ENCODE peak calls at places on chromosomes 11 and 22, in four cellular contexts. M is adrenal gland, A is transverse colon, D is NB4. O is an unnamed sample.
A peak's percentile ranks its signal among the peaks of the same experiment; 100 is the strongest.

GRCh38 chr11:534592-535518 is 521 bp downstream of the HRAS start:
- DNase-seq in M (no peak), A (no peak), D (peak; percentile 42), O (no peak)

GRCh38 chr11:111410951-111411350 is 31.9 kb upstream of the POU2AF1 start:
- DNase-seq in M (no peak), A (no peak), D (no peak), O (no peak)

GRCh38 chr11:12354750-12355545 is 22.4 kb upstream of the PARVA start:
- DNase-seq in M (no peak), A (peak; percentile 24), D (no peak), O (no peak)

GRCh38 chr11:81772161-81772560 is 961.5 kb downstream of the FAM181B start:
- DNase-seq in M (no peak), A (no peak), D (no peak), O (no peak)

GRCh38 chr22:22396741-22397291 is 111.7 kb downstream of the ZNF280B start:
- DNase-seq in M (no peak), A (no peak), D (no peak), O (no peak)

GRCh38 chr11:73414977-73415492 is 38.8 kb downstream of the RELT start:
- DNase-seq in M (no peak), A (no peak), D (peak; percentile 44), O (no peak)

GRCh38 chr11:129698212-129698611 is 117.4 kb upstream of the TMEM45B start:
- DNase-seq in M (no peak), A (no peak), D (peak; percentile 54), O (no peak)

GRCh38 chr11:107743161-107743560 is 31.3 kb upstream of the SLN start:
- DNase-seq in M (no peak), A (no peak), D (no peak), O (no peak)

GRCh38 chr11:68436162-68436888 is 24.2 kb upstream of the PPP6R3 start:
- DNase-seq in M (no peak), A (no peak), D (no peak), O (no peak)

GRCh38 chr11:18720811-18721575 is 5.0 kb downstream of the IGSF22 start:
- DNase-seq in M (peak; percentile 88), A (peak; percentile 87), D (no peak), O (peak; percentile 71)

GRCh38 chr22:24725736-24726135 is 48.8 kb downstream of the PIWIL3 start:
- DNase-seq in M (no peak), A (no peak), D (no peak), O (no peak)

GRCh38 chr11:103109818-103110388 is 677 bp downstream of the DYNC2H1 start:
- DNase-seq in M (no peak), A (no peak), D (no peak), O (no peak)

GRCh38 chr11:47340010-47340409 is 12.5 kb downstream of the MYBPC3 start:
- DNase-seq in M (no peak), A (no peak), D (no peak), O (no peak)

GRCh38 chr11:42812408-42812807 is 499.4 kb upstream of the API5 start:
- DNase-seq in M (no peak), A (no peak), D (no peak), O (no peak)

GRCh38 chr22:48955351-48956311 is 872.0 kb downstream of the BRD1 start:
- DNase-seq in M (peak; percentile 15), A (peak; percentile 4), D (no peak), O (no peak)

GRCh38 chr11:12224537-12224893 is 114.1 kb downstream of the MICAL2 start:
- DNase-seq in M (peak; percentile 85), A (peak; percentile 76), D (peak; percentile 98), O (peak; percentile 93)

GRCh38 chr11:102763440-102763839 is 17.0 kb downstream of the MMP10 start:
- DNase-seq in M (no peak), A (no peak), D (no peak), O (no peak)

GRCh38 chr22:47030143-47030641 is 267.7 kb downstream of the TBC1D22A start:
- DNase-seq in M (no peak), A (no peak), D (no peak), O (no peak)

GRCh38 chr11:92838655-92839334 is 130.7 kb upstream of the MTNR1B start:
- DNase-seq in M (no peak), A (no peak), D (no peak), O (no peak)

GRCh38 chr22:42643632-42644421 is 3.4 kb upstream of the ATP5MGL start:
- DNase-seq in M (no peak), A (no peak), D (no peak), O (no peak)

GRCh38 chr22:40308999-40309578 is 37.2 kb upstream of the ADSL start:
- DNase-seq in M (no peak), A (no peak), D (no peak), O (no peak)

GRCh38 chr22:38040953-38041759 is 16.0 kb upstream of the PICK1 start:
- DNase-seq in M (no peak), A (no peak), D (no peak), O (peak; percentile 48)

GRCh38 chr11:27807594-27807993 is 107.3 kb upstream of the BDNF start:
- DNase-seq in M (no peak), A (no peak), D (no peak), O (no peak)

GRCh38 chr11:130448416-130449068 is at the start of gene ADAMTS15:
- DNase-seq in M (peak; percentile 78), A (peak; percentile 75), D (peak; percentile 98), O (peak; percentile 58)

GRCh38 chr11:110076388-110076965 is 16.7 kb upstream of the ZC3H12C start:
- DNase-seq in M (no peak), A (peak; percentile 68), D (no peak), O (no peak)

GRCh38 chr11:13691296-13691899 is 22.9 kb downstream of the FAR1 start:
- DNase-seq in M (no peak), A (no peak), D (no peak), O (no peak)

GRCh38 chr11:131246589-131247164 is 123.7 kb upstream of the NTM start:
- DNase-seq in M (no peak), A (peak; percentile 50), D (peak; percentile 41), O (no peak)

GRCh38 chr11:112281776-112282175 is 21.1 kb upstream of the PLET1 start:
- DNase-seq in M (no peak), A (peak; percentile 42), D (no peak), O (no peak)

GRCh38 chr11:10796191-10796590 is 12.5 kb downstream of the EIF4G2 start:
- DNase-seq in M (no peak), A (no peak), D (no peak), O (no peak)

GRCh38 chr11:31825453-31826391 is 14.6 kb upstream of the PAX6 start:
- DNase-seq in M (no peak), A (no peak), D (no peak), O (no peak)

GRCh38 chr11:128929468-128929867 is 13.2 kb downstream of the TP53AIP1 start:
- DNase-seq in M (no peak), A (no peak), D (no peak), O (no peak)

GRCh38 chr11:129412501-129412900 is 36.9 kb downstream of the BARX2 start:
- DNase-seq in M (no peak), A (peak; percentile 36), D (no peak), O (no peak)

GRCh38 chr11:100942016-100942415 is 187.6 kb downstream of the PGR start:
- DNase-seq in M (peak; percentile 90), A (peak; percentile 11), D (no peak), O (no peak)

GRCh38 chr22:27779650-27780049 is 21.9 kb downstream of the MN1 start:
- DNase-seq in M (no peak), A (no peak), D (no peak), O (no peak)

GRCh38 chr11:624705-625635 is at the start of gene CDHR5:
- DNase-seq in M (no peak), A (peak; percentile 83), D (no peak), O (no peak)

GRCh38 chr11:94638278-94638901 is 71.2 kb downstream of the PIWIL4 start:
- DNase-seq in M (no peak), A (no peak), D (peak; percentile 55), O (no peak)

GRCh38 chr22:21687685-21688259 is 22.0 kb downstream of the PPIL2 start:
- DNase-seq in M (no peak), A (no peak), D (no peak), O (no peak)

GRCh38 chr11:10155793-10156490 is 138.1 kb downstream of the SBF2 start:
- DNase-seq in M (no peak), A (no peak), D (no peak), O (no peak)

GRCh38 chr11:64245401-64245796 is 1.3 kb downstream of the PPP1R14B start:
- DNase-seq in M (peak; percentile 84), A (peak; percentile 70), D (no peak), O (no peak)

GRCh38 chr11:64248578-64248977 is 1.8 kb upstream of the PPP1R14B start:
- DNase-seq in M (no peak), A (peak; percentile 11), D (no peak), O (no peak)

GRCh38 chr11:64247729-64248531 is 1.2 kb upstream of the PPP1R14B start:
- DNase-seq in M (no peak), A (peak; percentile 29), D (no peak), O (no peak)

GRCh38 chr11:64245797-64246623 is 733 bp downstream of the PPP1R14B start:
- DNase-seq in M (peak; percentile 89), A (peak; percentile 77), D (peak; percentile 92), O (no peak)

DNA sequence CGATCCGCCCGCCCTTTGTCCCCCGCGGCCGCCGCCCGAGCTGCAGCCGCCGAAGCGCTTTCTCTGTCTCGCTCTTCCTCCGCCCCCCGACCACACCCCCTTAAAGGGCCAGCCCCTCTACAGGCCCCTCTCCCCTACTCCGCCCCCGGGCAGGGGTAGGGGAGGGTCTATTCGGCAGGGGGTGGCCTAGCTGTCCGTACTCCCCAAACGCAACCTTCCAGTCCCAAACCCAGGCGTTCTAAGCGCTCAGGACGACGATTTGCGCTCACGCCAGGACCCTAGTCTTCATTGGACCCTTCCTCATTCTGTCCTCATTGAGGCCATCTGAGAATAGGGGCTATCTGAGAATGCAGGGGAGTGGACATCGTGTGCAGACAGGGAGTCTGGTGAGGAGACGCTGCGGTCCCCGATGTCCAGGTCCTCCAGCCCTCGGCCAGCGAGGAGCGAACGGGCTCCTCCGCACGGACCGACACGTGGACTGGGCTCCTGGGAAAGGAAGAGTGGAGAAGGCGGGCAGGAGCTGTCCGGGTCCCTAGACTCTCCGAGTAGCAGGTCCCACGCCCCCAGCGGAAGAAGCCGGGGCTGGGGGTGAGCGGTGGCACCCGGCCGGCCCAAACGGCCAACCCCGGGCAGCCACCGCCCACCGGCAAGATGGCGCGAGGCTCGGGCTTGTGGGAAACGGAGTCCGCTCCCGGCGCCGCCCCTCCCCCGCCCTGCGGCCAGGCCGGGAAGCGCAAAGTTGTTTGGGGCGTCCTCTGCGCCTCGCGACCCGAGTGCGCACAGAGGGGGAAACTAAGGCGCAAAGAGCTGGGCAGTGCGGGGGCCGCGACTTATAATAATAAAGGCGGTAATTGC is at the start of gene PPP1R14B:
- DNase-seq in M (peak; percentile 91), A (peak; percentile 92), D (peak; percentile 93), O (no peak)
- TF ChIP-seq POLR2A in M (no peak), A (peak; percentile 54), D (peak; percentile 50), O (no peak)

GRCh38 chr11:35126000-35126878 is 12.7 kb upstream of the CD44 start:
- DNase-seq in M (no peak), A (no peak), D (no peak), O (no peak)
- TF ChIP-seq POLR2A in M (no peak), A (no peak), D (no peak), O (no peak)

GRCh38 chr11:66438504-66439466 is at the start of gene MRPL11:
- DNase-seq in M (peak; percentile 95), A (peak; percentile 93), D (peak; percentile 95), O (peak; percentile 96)
- TF ChIP-seq POLR2A in M (no peak), A (no peak), D (peak; percentile 54), O (peak; percentile 36)

DNA sequence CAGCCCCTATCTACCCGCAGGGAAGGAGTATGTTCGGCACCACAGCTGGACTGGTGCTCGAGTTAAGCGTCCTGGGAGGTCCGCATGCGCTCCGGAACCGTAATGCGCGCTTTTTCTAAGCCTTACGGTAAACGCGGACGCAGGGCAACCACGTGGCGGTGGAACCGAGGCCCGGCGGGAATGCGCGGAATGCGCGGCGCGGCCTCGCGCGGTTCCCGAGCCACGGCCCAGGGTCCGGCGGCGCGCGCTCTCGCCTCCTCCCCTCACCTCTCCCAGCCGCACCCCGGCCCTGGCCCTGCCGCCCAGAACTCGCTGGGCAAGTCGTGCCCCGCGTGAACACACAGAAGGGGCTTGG is 4.5 kb upstream of the CCND1 start:
- DNase-seq in M (peak; percentile 87), A (peak; percentile 73), D (no peak), O (no peak)
- TF ChIP-seq POLR2A in M (no peak), A (no peak), D (no peak), O (no peak)

O was measured in H54.